ENCODE peak calls at places on chromosomes 6 and 20, in five cellular contexts. Q is adrenal gland, V is progenitor cell of endocrine pancreas, E is GM12865, L is uterus. C is an unnamed sample.

GRCh38 chr6:57267586-57268293 is 45.6 kb upstream of the RAB23 start:
- DNase-seq in Q (peak), V (peak), E (peak), L (peak), C (peak)

GRCh38 chr6:47479874-47480273 is 2.3 kb downstream of the CD2AP start:
- DNase-seq in V (no peak), Q (no peak), L (no peak), E (no peak), C (no peak)

GRCh38 chr20:1434571-1435336 is 31.9 kb downstream of the NSFL1C start:
- DNase-seq in E (peak), Q (no peak), V (no peak), L (no peak), C (peak)

GRCh38 chr6:13288481-13288880 is 39.9 kb downstream of the TBC1D7 start:
- DNase-seq in Q (no peak), E (no peak), V (no peak), L (no peak), C (no peak)

GRCh38 chr6:159013229-159013628 is 13.2 kb upstream of the RSPH3 start:
- DNase-seq in V (no peak), L (no peak), Q (no peak), E (no peak), C (no peak)

GRCh38 chr6:108844135-108844534 is 4.1 kb upstream of the ARMC2 start:
- DNase-seq in L (no peak), E (no peak), V (no peak), Q (no peak), C (no peak)

GRCh38 chr6:95846652-95847051 is 169.1 kb upstream of the FUT9 start:
- DNase-seq in Q (no peak), V (no peak), E (no peak), L (no peak), C (no peak)

GRCh38 chr20:4666001-4666470 is 55.7 kb upstream of the PRND start:
- DNase-seq in E (peak), L (no peak), V (no peak), Q (no peak), C (peak)

GRCh38 chr6:138682722-138683521 is 90.6 kb upstream of the CCDC28A start:
- DNase-seq in Q (no peak), L (no peak), E (no peak), V (no peak), C (peak)

GRCh38 chr20:8248051-8248450 is 116.0 kb downstream of the PLCB1 start:
- DNase-seq in E (no peak), V (no peak), Q (no peak), L (no peak), C (no peak)

GRCh38 chr6:124961784-124962611 is at the start of gene RNF217:
- DNase-seq in L (peak), E (no peak), V (peak), Q (peak), C (peak)

GRCh38 chr6:108492131-108492766 is 68.5 kb upstream of the FOXO3 start:
- DNase-seq in L (no peak), Q (no peak), V (no peak), E (peak), C (peak)

GRCh38 chr20:61253264-61253639 is 1.2 kb downstream of the CDH4 start:
- DNase-seq in L (no peak), V (peak), Q (no peak), E (no peak), C (no peak)

GRCh38 chr20:61254881-61255589 is 3.0 kb downstream of the CDH4 start:
- DNase-seq in L (no peak), Q (no peak), E (no peak), V (no peak), C (peak)

GRCh38 chr20:61253640-61254511 is 1.8 kb downstream of the CDH4 start:
- DNase-seq in Q (no peak), E (no peak), L (no peak), V (no peak), C (no peak)

GRCh38 chr20:61251529-61252393 is at the start of gene CDH4:
- DNase-seq in V (peak), Q (no peak), L (no peak), E (no peak), C (no peak)

GRCh38 chr20:61252601-61253263 is 671 bp downstream of the CDH4 start:
- DNase-seq in V (no peak), Q (no peak), E (no peak), L (no peak), C (no peak)
- TF ChIP-seq CTCF in V (no peak), Q (no peak), E (no peak), L (no peak), C (no peak)

DNA sequence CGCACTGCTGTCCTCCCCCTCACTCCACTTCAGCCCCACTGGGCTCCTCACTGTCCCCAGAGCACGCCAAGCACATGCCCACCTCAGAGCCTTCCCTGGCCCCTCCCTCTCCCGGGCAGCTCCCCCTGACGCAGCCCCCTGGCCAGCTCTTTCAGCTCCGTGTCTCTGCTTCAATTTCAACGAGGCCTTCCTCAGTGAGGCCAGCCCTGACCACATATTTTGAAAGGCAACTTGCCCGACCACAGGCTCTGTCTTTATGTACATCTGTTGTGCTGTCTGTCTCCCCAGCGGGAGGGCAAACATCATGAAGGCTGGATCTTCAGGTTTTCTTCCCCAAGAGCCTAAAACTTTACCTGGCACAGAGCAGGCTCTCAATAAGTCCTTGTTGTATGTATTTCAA is 44.6 kb downstream of the JPH2 start:
- DNase-seq in L (peak), Q (no peak), E (no peak), V (no peak), C (no peak)
- TF ChIP-seq CTCF in L (no peak), Q (no peak), E (no peak), V (no peak), C (no peak)

DNA sequence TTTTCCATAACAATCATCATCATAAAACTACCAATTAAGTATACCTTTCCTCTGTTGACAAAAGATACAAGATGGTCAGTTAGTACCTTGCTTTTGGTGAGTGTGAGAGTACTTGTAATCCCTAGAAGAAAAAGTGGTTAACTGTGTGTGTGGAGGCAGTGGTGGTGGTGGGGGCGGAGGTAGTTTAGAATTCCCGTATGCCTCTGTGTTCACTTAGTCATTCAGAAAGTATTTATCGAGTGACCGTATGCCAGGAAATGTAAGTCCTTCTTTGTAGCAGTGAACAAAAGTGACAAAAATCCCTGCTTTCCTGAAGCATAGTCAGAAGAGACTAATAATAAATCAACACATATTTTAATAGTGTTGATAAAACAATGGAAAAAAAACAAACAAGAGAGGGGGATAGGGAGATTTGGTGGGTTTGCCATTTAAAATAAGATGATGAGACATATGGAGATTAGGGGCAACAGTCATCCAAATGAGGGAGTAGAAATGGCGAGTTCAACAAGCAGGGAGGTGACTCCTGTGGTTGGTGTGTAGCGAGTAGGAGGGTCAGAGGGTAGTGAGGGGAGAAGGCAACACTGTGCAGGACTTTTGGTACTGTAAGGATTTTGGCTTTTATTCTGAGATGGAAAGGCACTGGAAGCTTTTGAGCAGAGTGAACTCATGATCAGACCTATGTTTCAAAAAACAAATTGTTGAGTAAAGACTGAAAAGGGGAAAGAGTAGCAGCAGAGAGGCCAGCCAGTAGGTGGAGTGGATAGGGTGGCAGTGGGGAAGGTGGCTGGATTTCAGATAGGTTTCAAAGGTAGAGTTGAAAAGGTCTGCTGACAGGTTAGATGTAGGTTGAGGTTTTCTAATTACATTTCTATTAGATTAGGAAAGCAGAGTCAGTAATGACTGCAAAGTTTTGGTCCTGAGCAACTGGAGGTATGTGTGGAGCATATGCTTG is 40.3 kb upstream of the SIM1 start:
- DNase-seq in L (no peak), Q (no peak), V (no peak), E (peak), C (peak)
- TF ChIP-seq CTCF in L (no peak), Q (no peak), V (no peak), E (no peak), C (no peak)

GRCh38 chr6:168045141-168045691 is 33.8 kb downstream of the FRMD1 start:
- DNase-seq in L (no peak), E (no peak), V (no peak), Q (no peak), C (no peak)
- TF ChIP-seq CTCF in L (no peak), E (no peak), V (peak), Q (no peak), C (no peak)

C was measured in bronchial epithelial cell.